ENCODE peak calls at places on chromosomes 3 and 15, in four cellular contexts. D is SJSA1, P is ascending aorta, X is cardiac muscle cell. O is an unnamed sample.

GRCh38 chr15:86256628-86257027 is 177.0 kb downstream of the AGBL1 start:
- DNase-seq in D (no peak), P (no peak), X (no peak), O (no peak)

GRCh38 chr3:33167716-33168339 is 50.8 kb downstream of the SUSD5 start:
- DNase-seq in D (no peak), P (no peak), X (no peak), O (peak; percentile 4)

GRCh38 chr15:42102646-42103235 is 8.4 kb upstream of the PLA2G4D start:
- DNase-seq in D (no peak), P (no peak), X (no peak), O (no peak)

GRCh38 chr3:181698263-181698944 is 13.3 kb upstream of the SOX2 start:
- DNase-seq in D (no peak), P (no peak), X (no peak), O (peak; percentile 32)

GRCh38 chr15:29870495-29871151 is 48.4 kb upstream of the TJP1 start:
- DNase-seq in D (no peak), P (no peak), X (peak; percentile 32), O (no peak)

GRCh38 chr3:110789315-110789714 is 282.3 kb upstream of the NECTIN3 start:
- DNase-seq in D (no peak), P (no peak), X (no peak), O (no peak)

GRCh38 chr3:58249358-58250092 is 11.9 kb downstream of the ABHD6 start:
- DNase-seq in D (no peak), P (no peak), X (peak; percentile 30), O (peak; percentile 48)

GRCh38 chr3:63508305-63508704 is 144.2 kb upstream of the SNTN start:
- DNase-seq in D (no peak), P (no peak), X (no peak), O (no peak)

GRCh38 chr3:17030438-17030837 is 145.7 kb downstream of the PLCL2 start:
- DNase-seq in D (no peak), P (no peak), X (no peak), O (no peak)

GRCh38 chr15:75042730-75043508 is 19.5 kb downstream of the PPCDC start:
- DNase-seq in D (peak; percentile 97), P (peak; percentile 81), X (peak; percentile 90), O (peak; percentile 70)

GRCh38 chr3:17133637-17134545 is 249.1 kb downstream of the PLCL2 start:
- DNase-seq in D (no peak), P (no peak), X (no peak), O (no peak)

GRCh38 chr3:27721717-27722564 is at the start of gene EOMES:
- DNase-seq in D (no peak), P (no peak), X (peak; percentile 60), O (peak; percentile 91)

GRCh38 chr3:27533718-27534578 is 49.8 kb upstream of the SLC4A7 start:
- DNase-seq in D (peak; percentile 96), P (peak; percentile 68), X (no peak), O (peak; percentile 96)

GRCh38 chr3:152400912-152401311 is 132.2 kb downstream of the MBNL1 start:
- DNase-seq in D (peak; percentile 48), P (no peak), X (no peak), O (no peak)

GRCh38 chr3:43534676-43535075 is 87.1 kb downstream of the ANO10 start:
- DNase-seq in D (no peak), P (no peak), X (no peak), O (no peak)

GRCh38 chr3:75265897-75266296 is 398.2 kb upstream of the FRG2C start:
- DNase-seq in D (no peak), P (no peak), X (no peak), O (no peak)

GRCh38 chr3:146449076-146449475 is 20.3 kb downstream of the PLSCR2 start:
- DNase-seq in D (no peak), P (no peak), X (no peak), O (no peak)

GRCh38 chr3:122146466-122146865 is 37.0 kb upstream of the CASR start:
- DNase-seq in D (no peak), P (no peak), X (no peak), O (no peak)

GRCh38 chr3:107690522-107691138 is 167.9 kb downstream of the BBX start:
- DNase-seq in D (no peak), P (no peak), X (peak; percentile 59), O (peak; percentile 87)

GRCh38 chr3:27596334-27596841 is 112.2 kb upstream of the SLC4A7 start:
- DNase-seq in D (peak; percentile 52), P (no peak), X (no peak), O (no peak)

GRCh38 chr15:48501208-48501607 is 144.3 kb downstream of the FBN1 start:
- DNase-seq in D (no peak), P (no peak), X (no peak), O (no peak)

GRCh38 chr15:48499978-48500377 is 145.5 kb downstream of the FBN1 start:
- DNase-seq in D (no peak), P (no peak), X (no peak), O (no peak)

GRCh38 chr15:48494646-48495045 is 150.9 kb downstream of the FBN1 start:
- DNase-seq in D (no peak), P (no peak), X (no peak), O (no peak)

GRCh38 chr15:48500595-48500994 is 144.9 kb downstream of the FBN1 start:
- DNase-seq in D (no peak), P (no peak), X (no peak), O (no peak)

GRCh38 chr15:48498828-48499227 is 146.7 kb downstream of the FBN1 start:
- DNase-seq in D (no peak), P (no peak), X (no peak), O (no peak)
- H3K4me1 ChIP-seq in D (peaks cover 12% of the 10 kb centered on the region), P (no peaks in the 10 kb centered on the region), X (no peaks in the 10 kb centered on the region), O (no peaks in the 10 kb centered on the region)

GRCh38 chr15:43521419-43521818 is 4.0 kb downstream of the MAP1A start:
- DNase-seq in D (no peak), P (no peak), X (no peak), O (no peak)
- H3K4me1 ChIP-seq in D (peaks cover 21% of the 10 kb centered on the region), P (peaks cover 7% of the 10 kb centered on the region), X (peaks cover 14% of the 10 kb centered on the region), O (peaks cover 16% of the 10 kb centered on the region)

DNA sequence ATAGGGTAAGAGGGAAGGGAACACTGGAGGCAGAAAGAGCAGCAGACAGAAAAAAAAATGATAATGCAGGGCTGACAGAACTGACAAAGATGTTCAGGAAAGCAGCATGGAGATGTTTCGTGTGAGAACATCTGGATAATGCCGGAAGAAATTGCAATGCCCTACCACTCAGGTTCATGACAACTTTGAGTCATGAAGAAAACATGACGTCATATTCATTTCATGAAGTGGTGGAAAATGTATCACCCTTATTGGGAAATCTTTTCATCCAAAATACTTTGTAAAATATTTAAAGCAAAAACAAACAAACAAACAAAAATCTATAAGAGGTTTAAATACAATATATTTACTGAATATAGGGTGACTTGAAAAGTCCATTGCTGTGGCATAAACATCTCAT is 305.4 kb upstream of the IGF1R start:
- DNase-seq in D (no peak), P (no peak), X (no peak), O (no peak)
- H3K4me1 ChIP-seq in D (no peaks in the 10 kb centered on the region), P (no peaks in the 10 kb centered on the region), X (no peaks in the 10 kb centered on the region), O (no peaks in the 10 kb centered on the region)

DNA sequence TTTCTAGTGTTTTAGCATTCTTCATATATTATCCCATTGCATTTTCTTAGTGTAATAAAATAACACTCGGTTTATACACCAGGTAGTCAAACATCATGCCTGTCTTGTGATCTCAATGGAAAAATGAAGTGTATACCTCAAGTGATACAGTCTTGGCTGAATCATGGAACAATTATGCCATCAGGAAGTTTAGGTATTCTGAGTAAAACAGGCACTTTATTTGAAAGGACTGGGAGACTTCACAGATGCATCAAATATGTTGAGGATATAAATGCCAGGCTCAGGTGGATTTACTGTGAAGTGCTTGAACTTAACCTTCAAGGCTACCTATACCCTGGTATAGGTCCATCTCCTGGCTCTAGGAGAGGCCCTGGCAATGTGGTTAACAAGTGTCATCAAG is 8.5 kb downstream of the TGFBR2 start:
- DNase-seq in D (no peak), P (no peak), X (no peak), O (no peak)
- H3K4me1 ChIP-seq in D (peaks cover 45% of the 10 kb centered on the region), P (peaks cover 34% of the 10 kb centered on the region), X (peaks cover 10% of the 10 kb centered on the region), O (peaks cover 40% of the 10 kb centered on the region)

DNA sequence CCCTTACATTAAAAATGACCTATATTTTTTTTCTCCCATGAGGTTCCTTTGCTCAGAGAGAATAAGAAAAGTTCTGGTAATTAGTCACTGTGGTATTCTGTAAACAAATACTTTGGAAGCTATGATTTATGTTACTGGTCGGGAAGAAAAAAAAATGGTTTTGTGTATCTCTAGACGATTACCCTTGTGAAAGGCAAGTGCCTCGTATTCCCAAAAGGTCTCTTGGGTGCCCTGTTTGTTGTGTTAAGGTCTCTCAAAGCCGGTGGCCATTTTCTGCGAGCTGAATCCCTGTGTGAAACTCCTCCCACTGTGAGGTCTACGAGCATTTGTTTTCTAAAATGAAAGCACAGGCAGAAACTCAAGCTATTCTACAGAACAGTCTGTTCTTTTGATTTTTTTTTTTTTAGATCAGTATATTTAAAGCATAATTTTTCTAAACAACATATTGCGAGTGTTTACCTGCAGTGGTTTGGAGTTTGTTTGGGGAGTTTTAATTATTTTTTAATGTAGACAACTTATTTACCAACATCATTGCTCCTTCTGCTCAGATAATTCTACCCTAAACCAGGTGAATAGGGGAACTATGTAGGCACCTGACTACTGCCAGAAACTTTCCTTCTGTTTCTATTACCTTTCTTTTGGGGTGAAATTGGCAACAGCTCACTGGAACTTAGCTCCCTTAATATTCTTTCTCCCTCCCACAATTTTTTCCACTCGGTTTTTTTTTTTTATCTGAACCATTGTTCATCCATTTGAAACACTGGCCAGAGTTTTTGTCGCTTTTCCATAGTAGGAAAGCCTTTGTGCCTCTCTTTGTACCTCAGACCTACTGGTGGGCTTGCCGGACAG is 44.0 kb downstream of the ZBTB38 start:
- DNase-seq in D (peak; percentile 76), P (no peak), X (no peak), O (peak; percentile 56)
- H3K4me1 ChIP-seq in D (peaks cover 55% of the 10 kb centered on the region), P (peaks cover 72% of the 10 kb centered on the region), X (peaks cover 37% of the 10 kb centered on the region), O (peaks cover 16% of the 10 kb centered on the region)

O was measured in GM23338.